ENCODE peak calls at places on chromosome 3, in eight cellular contexts. E is GM12878, D is A549, H is suprapubic skin, Y is HepG2, W is transverse colon, U is sigmoid colon, X is SK-N-SH. K is an unnamed sample.

GRCh38 chr3:168615489-168616020 is 519.8 kb upstream of the GOLIM4 start:
- DNase-seq in Y (no peak), E (no peak), U (no peak), W (no peak), D (no peak), X (no peak), H (no peak), K (no peak)

GRCh38 chr3:16841906-16842709 is 42.6 kb upstream of the PLCL2 start:
- DNase-seq in E (peak; percentile 83), Y (no peak), W (peak; percentile 68), D (no peak), X (no peak), U (peak; percentile 71), H (peak; percentile 85), K (no peak)

GRCh38 chr3:170277833-170278586 is 55.8 kb downstream of the PRKCI start:
- DNase-seq in U (no peak), Y (no peak), H (no peak), D (no peak), E (no peak), X (no peak), W (peak; percentile 23), K (no peak)

GRCh38 chr3:176430244-176430893 is 766.9 kb downstream of the TBL1XR1 start:
- DNase-seq in Y (peak; percentile 8), D (peak; percentile 5), W (no peak), E (no peak), X (peak; percentile 39), U (no peak), H (no peak), K (peak; percentile 33)

GRCh38 chr3:73580343-73580742 is 44.4 kb downstream of the PDZRN3 start:
- DNase-seq in D (no peak), W (no peak), Y (no peak), X (no peak), E (no peak), H (no peak), U (no peak), K (no peak)

GRCh38 chr3:175068587-175068986 is 209.5 kb downstream of the NAALADL2 start:
- DNase-seq in Y (no peak), U (no peak), E (no peak), W (no peak), D (no peak), H (no peak), X (no peak), K (no peak)

GRCh38 chr3:179093807-179094206 is 22.2 kb upstream of the ZMAT3 start:
- DNase-seq in E (no peak), W (no peak), Y (no peak), X (no peak), U (no peak), H (no peak), D (no peak), K (no peak)

GRCh38 chr3:17942856-17943255 is 200.4 kb upstream of the TBC1D5 start:
- DNase-seq in X (no peak), H (no peak), D (no peak), Y (no peak), U (no peak), E (no peak), W (no peak), K (no peak)

GRCh38 chr3:146044046-146044445 is 116.9 kb downstream of the PLOD2 start:
- DNase-seq in H (no peak), X (no peak), D (no peak), E (no peak), W (no peak), U (no peak), Y (no peak), K (no peak)

GRCh38 chr3:129161860-129162271 is 1.0 kb upstream of the ISY1 start:
- DNase-seq in H (no peak), U (no peak), D (peak; percentile 40), Y (peak; percentile 18), E (no peak), W (no peak), X (peak; percentile 38), K (no peak)

GRCh38 chr3:113174806-113175490 is 36.4 kb upstream of the BOC start:
- DNase-seq in X (no peak), U (no peak), W (no peak), D (no peak), Y (no peak), H (no peak), E (no peak), K (no peak)

GRCh38 chr3:104696470-104696869 is 670.2 kb upstream of the ALCAM start:
- DNase-seq in D (no peak), X (no peak), Y (peak; percentile 19), H (no peak), U (no peak), E (no peak), W (no peak), K (no peak)

GRCh38 chr3:173912126-173912525 is 514.6 kb downstream of the NLGN1 start:
- DNase-seq in W (no peak), D (no peak), Y (no peak), U (no peak), E (no peak), H (no peak), X (no peak), K (no peak)

GRCh38 chr3:62161306-62161705 is 212.0 kb downstream of the FEZF2 start:
- DNase-seq in E (no peak), D (no peak), X (no peak), U (no peak), W (no peak), H (no peak), Y (no peak), K (no peak)

GRCh38 chr3:61663728-61664492 is 102.5 kb downstream of the PTPRG start:
- DNase-seq in D (peak; percentile 21), H (no peak), X (peak; percentile 31), W (no peak), U (no peak), Y (no peak), E (no peak), K (no peak)

GRCh38 chr3:46527239-46527638 is 29.5 kb downstream of the RTP3 start:
- DNase-seq in H (no peak), E (no peak), Y (no peak), X (no peak), W (no peak), D (no peak), U (no peak), K (no peak)

GRCh38 chr3:81218023-81218422 is 543.4 kb downstream of the GBE1 start:
- DNase-seq in X (peak; percentile 40), E (no peak), W (no peak), D (no peak), H (no peak), Y (peak; percentile 23), U (no peak), K (no peak)
- TF ChIP-seq EP300 in X (no peak), E (no peak), W (no peak), D (no peak), H (no peak), Y (no peak), U (no peak), K (no peak)

DNA sequence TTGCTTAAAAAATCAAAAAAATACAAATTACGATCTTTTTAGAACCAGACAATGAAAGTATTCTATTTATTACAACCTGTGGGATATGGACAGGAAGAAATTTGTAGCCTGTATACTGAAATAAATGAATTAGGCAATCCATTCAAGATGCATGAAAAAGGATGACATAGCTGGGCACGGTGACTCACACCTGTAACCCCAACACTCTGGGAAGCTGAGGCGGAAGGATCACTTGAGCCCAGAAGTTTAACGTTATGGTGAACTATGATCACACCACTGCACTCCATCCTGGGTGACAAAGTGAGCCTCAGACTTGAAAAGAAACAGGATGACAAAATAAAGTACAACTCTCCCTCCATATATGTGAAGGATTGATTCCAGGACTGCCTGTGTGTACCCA is 74.1 kb downstream of the MSL2 start:
- DNase-seq in H (no peak), X (no peak), D (no peak), E (no peak), Y (no peak), U (no peak), W (no peak), K (no peak)
- TF ChIP-seq EP300 in H (no peak), X (no peak), D (no peak), E (no peak), Y (no peak), U (no peak), W (no peak), K (no peak)

GRCh38 chr3:24264748-24265158 is 229.9 kb downstream of the THRB start:
- DNase-seq in X (peak; percentile 47), D (peak; percentile 49), H (no peak), W (no peak), E (no peak), Y (peak; percentile 53), U (no peak), K (no peak)
- TF ChIP-seq EP300 in X (no peak), D (no peak), H (no peak), W (no peak), E (no peak), Y (no peak), U (no peak), K (no peak)

GRCh38 chr3:42851228-42851834 is 24.3 kb downstream of the CYP8B1 start:
- DNase-seq in W (no peak), Y (no peak), H (peak; percentile 21), D (no peak), E (no peak), X (no peak), U (no peak), K (no peak)
- TF ChIP-seq EP300 in W (no peak), Y (no peak), H (no peak), D (no peak), E (no peak), X (no peak), U (no peak), K (no peak)

GRCh38 chr3:50192124-50192523 is 714 bp downstream of the GNAT1 start:
- DNase-seq in D (no peak), X (no peak), Y (no peak), U (no peak), H (no peak), E (no peak), W (no peak), K (no peak)

GRCh38 chr3:50187750-50188149 is 3.7 kb upstream of the GNAT1 start:
- DNase-seq in X (no peak), U (no peak), D (no peak), W (no peak), Y (no peak), H (no peak), E (no peak), K (no peak)

GRCh38 chr3:50190921-50191660 is at the start of gene GNAT1:
- DNase-seq in U (no peak), W (no peak), D (no peak), E (no peak), H (no peak), X (no peak), Y (no peak), K (no peak)

GRCh38 chr3:50189989-50190388 is 1.4 kb upstream of the GNAT1 start:
- DNase-seq in H (no peak), Y (no peak), D (no peak), E (no peak), W (no peak), X (no peak), U (no peak), K (no peak)

DNA sequence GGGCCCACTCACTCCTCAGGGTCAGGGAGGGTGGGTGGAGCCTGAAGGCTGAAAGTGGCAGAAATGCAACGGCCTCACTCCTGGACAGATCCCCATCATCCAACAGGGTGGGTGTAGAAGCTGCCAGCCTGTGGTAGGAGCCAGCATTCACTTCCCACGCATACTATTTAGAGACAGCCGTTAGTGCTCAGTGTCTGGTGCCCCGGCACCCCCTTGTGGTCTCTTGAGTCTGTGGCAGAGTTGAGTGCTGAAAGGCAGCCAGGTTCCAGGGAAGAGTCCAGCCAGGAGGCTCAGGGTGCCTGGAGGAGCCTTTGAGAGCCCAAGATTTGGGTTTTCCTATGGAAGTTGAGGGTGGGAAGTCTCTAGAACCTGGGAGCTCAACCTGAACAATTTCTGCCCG is 2.1 kb upstream of the GNAT1 start:
- DNase-seq in U (peak; percentile 87), X (peak; percentile 87), W (peak; percentile 75), E (no peak), Y (peak; percentile 78), D (peak; percentile 57), H (no peak), K (peak; percentile 61)
- TF ChIP-seq EP300 in U (no peak), X (no peak), W (no peak), E (no peak), Y (no peak), D (no peak), H (no peak), K (peak; percentile 26)